ENCODE peak calls at places on chromosome 17, in four cellular contexts. One of them, this sample, is unnamed.

GRCh38 chr17:43822566-43823190 is 10.3 kb downstream of the MPP3 start:
- DNase-seq in GM13976: no peak
- DNase-seq in CD4-positive, alpha-beta T cell: no peak
- DNase-seq in AG09309: no peak
- DNase-seq in this sample: no peak

GRCh38 chr17:74840989-74841666 is 18.6 kb downstream of the GRIN2C start:
- DNase-seq in GM13976: no peak
- DNase-seq in CD4-positive, alpha-beta T cell: no peak
- DNase-seq in AG09309: no peak
- DNase-seq in this sample: no peak

GRCh38 chr17:10092595-10092994 is 105.8 kb downstream of the GAS7 start:
- DNase-seq in GM13976: no peak
- DNase-seq in CD4-positive, alpha-beta T cell: no peak
- DNase-seq in AG09309: no peak
- DNase-seq in this sample: no peak

GRCh38 chr17:58677204-58677880 is 14.5 kb downstream of the TEX14 start:
- DNase-seq in GM13976: no peak
- DNase-seq in CD4-positive, alpha-beta T cell: no peak
- DNase-seq in AG09309: no peak
- DNase-seq in this sample: no peak

GRCh38 chr17:56699186-56699895 is 105.8 kb downstream of the NOG start:
- DNase-seq in GM13976: no peak
- DNase-seq in CD4-positive, alpha-beta T cell: no peak
- DNase-seq in AG09309: peak; percentile 85
- DNase-seq in this sample: no peak

GRCh38 chr17:15510361-15510760 is 42.9 kb upstream of the CDRT4 start:
- DNase-seq in GM13976: no peak
- DNase-seq in CD4-positive, alpha-beta T cell: no peak
- DNase-seq in AG09309: peak; percentile 44
- DNase-seq in this sample: no peak

GRCh38 chr17:75783069-75783783 is 1.4 kb upstream of the UNK start:
- DNase-seq in GM13976: peak; percentile 63
- DNase-seq in CD4-positive, alpha-beta T cell: no peak
- DNase-seq in AG09309: peak; percentile 33
- DNase-seq in this sample: no peak

GRCh38 chr17:15268465-15268864 is 3.3 kb upstream of the PMP22 start:
- DNase-seq in GM13976: no peak
- DNase-seq in CD4-positive, alpha-beta T cell: no peak
- DNase-seq in AG09309: no peak
- DNase-seq in this sample: no peak

GRCh38 chr17:34712481-34713195 is 133.3 kb downstream of the TMEM132E start:
- DNase-seq in GM13976: no peak
- DNase-seq in CD4-positive, alpha-beta T cell: no peak
- DNase-seq in AG09309: no peak
- DNase-seq in this sample: no peak

GRCh38 chr17:4195306-4195705 is 52.3 kb downstream of the CYB5D2 start:
- DNase-seq in GM13976: no peak
- DNase-seq in CD4-positive, alpha-beta T cell: no peak
- DNase-seq in AG09309: peak; percentile 70
- DNase-seq in this sample: no peak

GRCh38 chr17:72237223-72237622 is 116.4 kb downstream of the SOX9 start:
- DNase-seq in GM13976: no peak
- DNase-seq in CD4-positive, alpha-beta T cell: no peak
- DNase-seq in AG09309: no peak
- DNase-seq in this sample: no peak

GRCh38 chr17:66426397-66427033 is 124.1 kb downstream of the PRKCA start:
- DNase-seq in GM13976: peak; percentile 28
- DNase-seq in CD4-positive, alpha-beta T cell: no peak
- DNase-seq in AG09309: no peak
- DNase-seq in this sample: peak; percentile 61

GRCh38 chr17:77527394-77527793 is 386.6 kb downstream of the SEC14L1 start:
- DNase-seq in GM13976: no peak
- DNase-seq in CD4-positive, alpha-beta T cell: no peak
- DNase-seq in AG09309: no peak
- DNase-seq in this sample: no peak

GRCh38 chr17:77831497-77832179 is 126.9 kb upstream of the TNRC6C start:
- DNase-seq in GM13976: no peak
- DNase-seq in CD4-positive, alpha-beta T cell: peak; percentile 23
- DNase-seq in AG09309: no peak
- DNase-seq in this sample: no peak

GRCh38 chr17:40562841-40563370 is 2.4 kb downstream of the CCR7 start:
- DNase-seq in GM13976: no peak
- DNase-seq in CD4-positive, alpha-beta T cell: no peak
- DNase-seq in AG09309: no peak
- DNase-seq in this sample: no peak
- TF ChIP-seq CTCF in GM13976: peak; percentile 7
- TF ChIP-seq CTCF in CD4-positive, alpha-beta T cell: no peak
- TF ChIP-seq CTCF in AG09309: no peak
- TF ChIP-seq CTCF in this sample: no peak

GRCh38 chr17:13140750-13141149 is 122.9 kb upstream of the ELAC2 start:
- DNase-seq in GM13976: no peak
- DNase-seq in CD4-positive, alpha-beta T cell: no peak
- DNase-seq in AG09309: no peak
- DNase-seq in this sample: no peak
- TF ChIP-seq CTCF in GM13976: no peak
- TF ChIP-seq CTCF in CD4-positive, alpha-beta T cell: no peak
- TF ChIP-seq CTCF in AG09309: peak; percentile 13
- TF ChIP-seq CTCF in this sample: no peak

DNA sequence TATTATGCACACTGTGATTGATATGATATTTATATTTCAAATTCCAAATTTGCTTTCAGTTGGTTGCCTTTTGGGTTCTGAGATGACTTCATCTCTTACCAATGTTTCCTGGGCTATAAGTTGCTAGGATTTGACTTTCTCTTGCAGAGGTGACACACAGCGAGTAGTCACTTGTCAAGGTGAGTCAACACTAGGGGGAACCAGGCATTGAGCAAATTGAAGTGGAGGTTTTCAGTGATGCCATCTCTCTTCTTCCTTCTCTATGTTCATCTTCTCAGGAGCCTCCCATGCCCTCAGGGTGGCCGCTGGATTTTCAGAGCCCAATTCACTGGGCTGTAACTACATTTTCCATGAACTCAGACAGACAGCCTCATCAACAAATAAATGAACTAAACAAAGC is 6.0 kb upstream of the CPD start:
- DNase-seq in GM13976: no peak
- DNase-seq in CD4-positive, alpha-beta T cell: no peak
- DNase-seq in AG09309: no peak
- DNase-seq in this sample: peak; percentile 54
- TF ChIP-seq CTCF in GM13976: no peak
- TF ChIP-seq CTCF in CD4-positive, alpha-beta T cell: no peak
- TF ChIP-seq CTCF in AG09309: peak; percentile 9
- TF ChIP-seq CTCF in this sample: peak; percentile 31

GRCh38 chr17:12342609-12343248 is 322.1 kb downstream of the MAP2K4 start:
- DNase-seq in GM13976: peak; percentile 62
- DNase-seq in CD4-positive, alpha-beta T cell: no peak
- DNase-seq in AG09309: no peak
- DNase-seq in this sample: peak; percentile 39
- TF ChIP-seq CTCF in GM13976: no peak
- TF ChIP-seq CTCF in CD4-positive, alpha-beta T cell: no peak
- TF ChIP-seq CTCF in AG09309: peak; percentile 71
- TF ChIP-seq CTCF in this sample: no peak

GRCh38 chr17:68710976-68711375 is 109.8 kb upstream of the FAM20A start:
- DNase-seq in GM13976: no peak
- DNase-seq in CD4-positive, alpha-beta T cell: no peak
- DNase-seq in AG09309: no peak
- DNase-seq in this sample: no peak
- TF ChIP-seq CTCF in GM13976: no peak
- TF ChIP-seq CTCF in CD4-positive, alpha-beta T cell: no peak
- TF ChIP-seq CTCF in AG09309: no peak
- TF ChIP-seq CTCF in this sample: no peak